ENCODE peak calls at places on chromosomes 5 and 9, in eight cellular contexts. L is lung; T is DND-41; S is effector memory CD4-positive, alpha-beta T cell; G is GM23338; Q is tibial nerve; M is MM.1S; X is esophagus muscularis mucosa. U is an unnamed sample.

GRCh38 chr9:20312732-20313131 is 309.6 kb downstream of the MLLT3 start:
- DNase-seq in L (no peak), T (no peak), S (no peak), G (no peak), Q (no peak), M (no peak), X (peak), U (no peak)

GRCh38 chr9:91047529-91047928 is 245.9 kb downstream of the SYK start:
- DNase-seq in L (no peak), T (peak), S (no peak), G (no peak), Q (no peak), M (peak), X (peak), U (no peak)

GRCh38 chr9:97559111-97559514 is 57.6 kb downstream of the TMOD1 start:
- DNase-seq in L (no peak), T (no peak), S (no peak), G (no peak), Q (no peak), M (peak), X (no peak), U (no peak)

GRCh38 chr9:12718482-12719026 is 25.4 kb downstream of the TYRP1 start:
- DNase-seq in L (no peak), T (no peak), S (no peak), G (peak), Q (no peak), M (peak), X (no peak), U (no peak)

GRCh38 chr5:23105021-23105420 is 251.9 kb upstream of the CDH12 start:
- DNase-seq in L (no peak), T (no peak), S (no peak), G (no peak), Q (no peak), M (no peak), X (no peak), U (no peak)

GRCh38 chr5:74579215-74579614 is 61.3 kb downstream of the ENC1 start:
- DNase-seq in L (no peak), T (peak), S (peak), G (no peak), Q (no peak), M (peak), X (no peak), U (no peak)

GRCh38 chr5:94288937-94289336 is 329.5 kb downstream of the KIAA0825 start:
- DNase-seq in L (no peak), T (no peak), S (no peak), G (no peak), Q (no peak), M (no peak), X (no peak), U (no peak)

GRCh38 chr5:96226941-96227552 is 206.0 kb downstream of the PCSK1 start:
- DNase-seq in L (peak), T (no peak), S (no peak), G (no peak), Q (peak), M (no peak), X (no peak), U (no peak)

GRCh38 chr5:59246470-59247250 is 646.9 kb downstream of the PDE4D start:
- DNase-seq in L (no peak), T (no peak), S (no peak), G (no peak), Q (no peak), M (no peak), X (no peak), U (no peak)

GRCh38 chr5:122999947-123000563 is 36.5 kb downstream of the PPIC start:
- DNase-seq in L (no peak), T (no peak), S (peak), G (peak), Q (peak), M (peak), X (no peak), U (no peak)

DNA sequence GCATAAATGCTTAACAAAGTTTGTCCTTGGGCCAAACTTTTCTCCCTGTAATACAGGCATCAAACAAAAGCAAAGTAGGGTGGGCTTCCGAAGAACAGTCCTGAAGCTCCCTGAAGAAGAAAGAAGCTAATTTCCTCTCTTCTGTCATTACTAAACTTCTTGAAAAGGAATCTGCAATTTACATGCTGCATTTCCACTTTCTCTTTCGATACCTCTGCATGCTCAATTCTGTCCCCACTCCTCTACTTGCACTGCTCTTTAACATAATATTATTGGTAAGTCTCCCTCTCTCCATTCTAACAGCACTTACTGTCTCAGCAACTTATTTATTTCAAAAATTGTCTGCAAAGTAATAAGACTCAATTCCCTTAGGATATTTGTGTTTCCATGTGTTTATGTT is 3.9 kb upstream of the PLPP1 start:
- DNase-seq in L (no peak), T (no peak), S (no peak), G (no peak), Q (no peak), M (peak), X (no peak), U (no peak)
- H3K4me3 ChIP-seq in L (no peak), T (no peak), S (no peak), G (no peak), Q (no peak), M (peak), X (no peak), U (peak)

GRCh38 chr5:173237821-173238220 is 2.8 kb upstream of the NKX2-5 start:
- DNase-seq in L (no peak), T (no peak), S (no peak), G (peak), Q (no peak), M (no peak), X (no peak), U (no peak)
- H3K4me3 ChIP-seq in L (no peak), T (no peak), S (no peak), G (peak), Q (no peak), M (no peak), X (no peak), U (no peak)

DNA sequence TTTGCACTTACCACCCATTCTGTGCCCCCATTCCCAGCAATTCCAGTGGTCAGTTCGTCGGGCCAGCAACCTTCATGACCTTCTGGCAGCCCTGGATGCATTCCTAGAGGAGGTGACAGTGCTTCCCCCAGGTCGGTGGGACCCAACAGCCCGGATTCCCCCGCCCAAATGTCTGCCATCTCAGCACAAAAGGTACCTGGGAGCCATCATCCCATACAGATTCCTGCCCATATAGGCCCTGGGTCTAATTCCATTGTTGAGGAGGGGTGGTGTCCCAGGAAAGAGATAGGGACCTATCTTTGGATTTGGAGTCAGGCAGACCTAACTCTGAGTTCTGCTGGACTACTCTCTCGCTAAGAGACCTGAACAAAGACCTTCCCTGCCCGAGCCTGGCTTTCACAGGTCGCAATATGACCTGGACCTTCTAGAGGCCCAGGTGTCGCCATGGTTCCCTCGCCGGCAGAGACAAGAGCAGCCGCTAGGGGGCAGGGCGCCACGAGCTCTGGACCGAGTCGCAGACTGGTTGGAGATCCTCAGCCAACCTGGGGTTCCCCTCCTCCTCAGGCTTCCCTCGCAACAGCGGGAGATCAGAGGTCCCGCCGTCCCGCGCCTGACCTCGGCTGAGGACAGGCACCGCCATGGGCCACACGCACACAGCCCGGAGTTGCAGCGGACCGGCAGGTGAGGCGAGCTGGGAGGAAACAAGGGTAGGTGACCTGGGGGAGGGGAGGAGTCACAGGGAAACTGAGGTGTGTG is 3.1 kb downstream of the SLC4A9 start:
- DNase-seq in L (peak), T (peak), S (peak), G (peak), Q (peak), M (peak), X (no peak), U (peak)
- H3K4me3 ChIP-seq in L (no peak), T (no peak), S (peak), G (peak), Q (no peak), M (peak), X (peak), U (peak)

GRCh38 chr9:270657-271237 is 56.1 kb downstream of the DOCK8 start:
- DNase-seq in L (no peak), T (no peak), S (no peak), G (no peak), Q (no peak), M (no peak), X (no peak), U (no peak)

GRCh38 chr9:274101-274500 is 59.4 kb downstream of the DOCK8 start:
- DNase-seq in L (no peak), T (no peak), S (no peak), G (no peak), Q (no peak), M (no peak), X (no peak), U (no peak)

GRCh38 chr9:268616-269015 is 54.0 kb downstream of the DOCK8 start:
- DNase-seq in L (no peak), T (no peak), S (no peak), G (no peak), Q (no peak), M (no peak), X (no peak), U (no peak)

GRCh38 chr9:277595-278330 is 63.1 kb downstream of the DOCK8 start:
- DNase-seq in L (no peak), T (no peak), S (no peak), G (no peak), Q (no peak), M (no peak), X (no peak), U (no peak)

GRCh38 chr9:272251-273213 is 57.9 kb downstream of the DOCK8 start:
- DNase-seq in L (peak), T (peak), S (peak), G (no peak), Q (peak), M (peak), X (no peak), U (no peak)
- H3K4me3 ChIP-seq in L (no peak), T (peak), S (peak), G (no peak), Q (peak), M (peak), X (no peak), U (no peak)

U was measured in breast epithelium.